ENCODE peak calls at places on chromosomes 16 and 17, in nine cellular contexts. F is coronary artery, U is tibial artery, Q is pancreas, D is fibroblast of mammary gland, P is Peyer's patch, S is kidney epithelial cell, T is spleen, G is A549. A is an unnamed sample.

GRCh38 chr16:87833548-87833947 is 35.8 kb downstream of the SLC7A5 start:
- DNase-seq in G (no peak), T (no peak), D (no peak), Q (no peak), F (no peak), S (no peak), P (no peak), U (no peak), A (no peak)

GRCh38 chr16:2458887-2459646 is 842 bp upstream of the TEDC2 start:
- DNase-seq in P (no peak), Q (no peak), F (no peak), G (no peak), T (peak), U (no peak), D (no peak), S (no peak), A (no peak)

GRCh38 chr16:54048994-54049929 is 237.3 kb downstream of the IRX3 start:
- DNase-seq in F (no peak), D (no peak), T (no peak), U (no peak), P (no peak), G (no peak), Q (no peak), S (no peak), A (no peak)

GRCh38 chr16:84603115-84603816 is 14.6 kb downstream of the COTL1 start:
- DNase-seq in P (peak), D (peak), S (peak), T (peak), Q (no peak), F (peak), U (peak), G (peak), A (peak)

GRCh38 chr16:56203052-56203451 is 11.8 kb downstream of the GNAO1 start:
- DNase-seq in S (no peak), G (peak), T (no peak), P (peak), D (peak), U (peak), F (no peak), Q (no peak), A (no peak)

GRCh38 chr16:8905795-8906591 is 23.8 kb downstream of the LITAFD start:
- DNase-seq in G (no peak), T (no peak), U (no peak), Q (no peak), P (no peak), D (no peak), F (no peak), S (no peak), A (no peak)

GRCh38 chr16:2948807-2949704 is 15.0 kb upstream of the KREMEN2 start:
- DNase-seq in Q (no peak), S (no peak), U (no peak), G (no peak), P (no peak), T (no peak), D (no peak), F (no peak), A (no peak)

GRCh38 chr17:70168044-70168978 is 1.0 kb upstream of the KCNJ2 start:
- DNase-seq in G (peak), U (peak), P (no peak), D (peak), Q (peak), S (peak), F (no peak), T (peak), A (peak)

GRCh38 chr17:77899494-77899893 is 59.0 kb upstream of the TNRC6C start:
- DNase-seq in P (no peak), Q (no peak), F (no peak), T (no peak), U (no peak), S (no peak), D (no peak), G (no peak), A (peak)

GRCh38 chr17:48470388-48471034 is 40.5 kb upstream of the SKAP1 start:
- DNase-seq in U (no peak), F (no peak), T (no peak), D (peak), G (peak), Q (no peak), P (no peak), S (no peak), A (peak)

GRCh38 chr16:55836158-55836611 is 3.3 kb upstream of the CES1 start:
- DNase-seq in S (no peak), F (no peak), Q (no peak), P (no peak), U (peak), T (no peak), D (no peak), G (peak), A (no peak)

GRCh38 chr17:69326302-69327059 is 452 bp downstream of the ABCA5 start:
- DNase-seq in D (peak), F (peak), T (no peak), P (no peak), Q (no peak), G (peak), S (no peak), U (no peak), A (peak)

GRCh38 chr16:51399908-51400670 is 249.0 kb upstream of the SALL1 start:
- DNase-seq in S (no peak), D (no peak), G (no peak), T (no peak), F (no peak), U (no peak), P (no peak), Q (no peak), A (peak)

GRCh38 chr16:50745940-50746339 is 4.1 kb downstream of the CYLD start:
- DNase-seq in S (no peak), T (no peak), P (no peak), F (no peak), U (no peak), G (no peak), Q (no peak), D (no peak), A (no peak)

GRCh38 chr17:78637146-78637545 is 60.0 kb upstream of the DNAH17 start:
- DNase-seq in S (no peak), Q (no peak), P (no peak), T (peak), F (no peak), U (no peak), D (no peak), G (no peak), A (no peak)

GRCh38 chr17:32953062-32953461 is 25.1 kb downstream of the TMEM98 start:
- DNase-seq in U (no peak), P (no peak), Q (no peak), G (no peak), F (no peak), T (no peak), D (no peak), S (no peak), A (no peak)

GRCh38 chr17:48062273-48062672 is 14.1 kb downstream of the NFE2L1 start:
- DNase-seq in F (no peak), P (no peak), T (peak), U (no peak), D (no peak), G (no peak), Q (no peak), S (no peak), A (no peak)

GRCh38 chr16:17224859-17225258 is 245.9 kb downstream of the XYLT1 start:
- DNase-seq in T (no peak), G (no peak), P (peak), U (peak), S (no peak), Q (no peak), F (no peak), D (peak), A (peak)

GRCh38 chr17:83073389-83074063 is 5.9 kb upstream of the METRNL start:
- DNase-seq in T (no peak), S (no peak), Q (no peak), F (no peak), D (peak), P (no peak), G (no peak), U (no peak), A (peak)

GRCh38 chr17:1462164-1463112 is 6.4 kb upstream of the CRK start:
- DNase-seq in Q (no peak), T (no peak), D (peak), U (no peak), S (no peak), G (no peak), P (no peak), F (no peak), A (peak)

GRCh38 chr16:57270221-57271062 is 14.0 kb downstream of the PLLP start:
- DNase-seq in T (no peak), S (no peak), G (no peak), F (peak), D (no peak), Q (no peak), U (no peak), P (no peak), A (no peak)

GRCh38 chr17:28748852-28749515 is 5.2 kb downstream of the TRAF4 start:
- DNase-seq in S (no peak), Q (peak), D (no peak), T (peak), P (no peak), F (no peak), G (peak), U (no peak), A (no peak)

GRCh38 chr16:69328854-69329316 is 1.5 kb downstream of the PDF start:
- DNase-seq in S (no peak), F (no peak), U (peak), P (no peak), D (peak), Q (peak), G (no peak), T (peak), A (peak)

GRCh38 chr17:47694818-47695663 is 1.1 kb downstream of the TBKBP1 start:
- DNase-seq in D (peak), Q (peak), T (peak), G (no peak), P (peak), S (no peak), F (no peak), U (peak), A (peak)

GRCh38 chr16:88784074-88784855 is 755 bp downstream of the PIEZO1 start:
- DNase-seq in F (peak), P (peak), T (peak), Q (peak), U (peak), D (peak), G (peak), S (no peak), A (peak)

GRCh38 chr16:75070055-75070841 is 46.3 kb downstream of the LDHD start:
- DNase-seq in S (no peak), Q (no peak), U (no peak), P (no peak), F (no peak), T (no peak), D (no peak), G (peak), A (no peak)

GRCh38 chr17:10772425-10773380 is 31.2 kb downstream of the TMEM238L start:
- DNase-seq in Q (peak), D (peak), T (no peak), F (no peak), G (peak), P (no peak), S (no peak), U (no peak), A (peak)

GRCh38 chr16:88854306-88855111 is 2.2 kb downstream of the GALNS start:
- DNase-seq in U (no peak), F (no peak), T (peak), D (no peak), G (no peak), P (peak), S (no peak), Q (no peak), A (no peak)

GRCh38 chr16:4489030-4489429 is 12.8 kb downstream of the HMOX2 start:
- DNase-seq in D (peak), T (no peak), U (no peak), P (no peak), S (peak), G (no peak), F (no peak), Q (no peak), A (peak)

GRCh38 chr16:20928774-20929411 is 28.3 kb downstream of the LYRM1 start:
- DNase-seq in P (no peak), F (no peak), Q (no peak), D (peak), S (no peak), G (no peak), U (no peak), T (no peak), A (no peak)

GRCh38 chr17:78654230-78654824 is 77.1 kb upstream of the DNAH17 start:
- DNase-seq in F (no peak), Q (no peak), P (no peak), S (no peak), G (no peak), U (no peak), T (no peak), D (no peak), A (no peak)

GRCh38 chr16:25108054-25108453 is 3.5 kb upstream of the LCMT1 start:
- DNase-seq in T (peak), P (peak), S (no peak), Q (no peak), G (peak), D (no peak), F (no peak), U (no peak), A (no peak)

GRCh38 chr16:10027553-10027952 is 154.7 kb downstream of the GRIN2A start:
- DNase-seq in S (no peak), F (no peak), G (no peak), D (no peak), P (no peak), T (no peak), U (no peak), Q (no peak), A (no peak)

GRCh38 chr17:67420994-67421393 is 43.9 kb downstream of the PITPNC1 start:
- DNase-seq in U (no peak), S (no peak), T (no peak), G (no peak), D (peak), P (no peak), Q (no peak), F (no peak), A (no peak)

GRCh38 chr17:16486373-16487250 is 5.4 kb downstream of the LRRC75A start:
- DNase-seq in G (peak), D (peak), T (no peak), P (no peak), U (peak), F (no peak), Q (peak), S (peak), A (peak)

GRCh38 chr17:28983286-28984240 is 22.3 kb downstream of the SEZ6 start:
- DNase-seq in F (no peak), D (no peak), G (no peak), U (no peak), S (no peak), P (no peak), T (no peak), Q (no peak), A (peak)

GRCh38 chr16:11700264-11701029 is 32.2 kb downstream of the SNN start:
- DNase-seq in D (no peak), P (no peak), U (no peak), F (peak), Q (no peak), S (no peak), G (no peak), T (no peak), A (peak)

GRCh38 chr17:66526827-66527226 is 224.4 kb downstream of the PRKCA start:
- DNase-seq in F (no peak), Q (no peak), S (no peak), G (no peak), P (no peak), U (no peak), T (no peak), D (no peak), A (no peak)

GRCh38 chr17:63847525-63848249 is 5.2 kb upstream of the SMARCD2 start:
- DNase-seq in D (no peak), P (no peak), Q (no peak), S (no peak), U (no peak), F (no peak), G (no peak), T (peak), A (no peak)

GRCh38 chr17:63845509-63845908 is 3.0 kb upstream of the SMARCD2 start:
- DNase-seq in G (no peak), F (no peak), S (no peak), U (no peak), P (no peak), Q (no peak), T (peak), D (no peak), A (no peak)

GRCh38 chr17:63853260-63853659 is 10.8 kb upstream of the SMARCD2 start:
- DNase-seq in F (no peak), S (no peak), D (no peak), G (no peak), P (no peak), Q (no peak), T (peak), U (no peak), A (no peak)

GRCh38 chr17:63850401-63850800 is 7.9 kb upstream of the SMARCD2 start:
- DNase-seq in F (no peak), P (no peak), D (no peak), S (no peak), Q (no peak), G (no peak), U (no peak), T (peak), A (no peak)

DNA sequence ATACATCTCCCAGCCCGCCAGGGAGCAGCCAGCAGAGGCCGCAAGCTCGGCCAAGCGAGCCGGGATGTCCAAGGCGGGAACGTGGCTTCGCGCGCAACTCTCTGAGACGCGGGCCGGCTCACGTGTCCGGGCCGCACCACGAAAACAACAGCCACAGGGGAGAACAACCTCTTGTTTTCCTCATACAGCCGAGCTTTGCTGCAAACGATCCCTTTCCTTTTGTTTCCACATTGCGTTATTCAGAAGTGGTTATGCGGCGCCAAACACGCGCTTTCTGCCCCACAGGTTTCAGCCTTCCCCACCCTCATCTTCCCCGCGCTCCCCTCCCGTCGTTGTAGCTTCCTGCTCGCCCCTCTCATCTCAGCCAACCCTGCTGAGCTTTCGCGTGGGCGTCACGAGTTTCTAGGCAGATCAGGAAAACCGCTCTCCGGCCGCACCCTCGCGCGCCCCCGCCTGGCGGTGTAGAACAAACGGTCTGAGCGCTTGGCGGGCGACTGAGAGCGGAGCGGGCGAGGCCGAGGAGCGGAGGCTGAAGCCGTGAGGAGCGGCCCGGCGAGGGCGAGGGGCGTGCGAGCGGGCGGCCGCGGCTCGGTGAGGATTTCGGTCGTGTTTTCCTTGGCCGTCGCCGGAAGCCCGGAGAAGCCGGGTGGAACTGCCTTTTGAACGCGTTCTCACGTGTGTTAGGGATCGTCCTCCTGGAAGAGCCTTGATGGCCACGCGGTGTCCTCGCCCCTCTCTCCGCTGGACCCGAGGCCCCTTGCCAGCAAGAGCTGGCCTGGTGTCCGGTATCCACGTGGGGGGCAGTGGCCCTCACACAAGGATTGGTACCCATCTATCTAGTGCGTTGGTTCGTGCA is 6.6 kb upstream of the SMARCD2 start:
- DNase-seq in P (peak), F (peak), T (peak), U (peak), Q (peak), G (peak), D (peak), S (no peak), A (peak)
- H3K4me3 ChIP-seq in P (peak), F (peak), T (no peak), U (peak), Q (peak), G (peak), D (peak), S (peak), A (peak)

DNA sequence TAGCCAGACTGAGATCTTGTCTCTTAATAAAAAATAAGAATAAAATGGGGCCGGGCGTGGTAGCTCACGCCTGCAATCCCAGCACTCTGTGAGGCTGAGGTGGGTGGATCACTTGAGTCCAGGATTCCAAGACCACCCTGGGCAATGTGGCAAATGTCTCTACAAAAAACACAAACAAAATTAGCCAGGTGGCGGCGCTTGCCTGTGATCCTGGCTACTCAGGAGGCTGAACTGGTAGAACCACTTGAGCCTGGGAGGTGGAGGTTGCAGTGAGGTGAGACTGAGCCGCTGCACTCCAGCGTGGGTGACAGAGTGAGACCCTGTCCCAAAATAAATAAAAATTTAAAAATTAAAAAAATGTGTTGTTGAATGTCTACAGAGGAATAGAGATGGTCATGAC is 2.9 kb upstream of the DEF8 start:
- DNase-seq in G (no peak), F (no peak), P (no peak), D (no peak), U (no peak), T (no peak), S (no peak), Q (no peak), A (no peak)
- TF ChIP-seq CTCF in G (no peak), F (no peak), P (no peak), D (no peak), U (no peak), T (no peak), S (no peak), Q (no peak), A (no peak)

GRCh38 chr17:41976142-41976768 is 9.7 kb downstream of the CNP start:
- DNase-seq in Q (peak), S (no peak), D (peak), U (no peak), G (no peak), P (peak), T (peak), F (no peak), A (no peak)
- H3K4me3 ChIP-seq in Q (no peak), S (no peak), D (no peak), U (no peak), G (no peak), P (no peak), T (no peak), F (no peak), A (no peak)

GRCh38 chr17:14323522-14323981 is 22.7 kb downstream of the HS3ST3B1 start:
- DNase-seq in P (no peak), D (no peak), Q (no peak), G (no peak), U (no peak), T (no peak), F (no peak), S (no peak), A (no peak)
- TF ChIP-seq CTCF in P (no peak), D (no peak), Q (no peak), G (no peak), U (no peak), T (no peak), F (no peak), S (no peak), A (no peak)

GRCh38 chr17:27630607-27631408 is at the start of gene LGALS9:
- DNase-seq in D (no peak), F (no peak), S (no peak), T (peak), G (no peak), P (peak), Q (no peak), U (no peak), A (peak)
- H3K4me3 ChIP-seq in D (no peak), F (peak), S (no peak), T (peak), G (no peak), P (peak), Q (no peak), U (peak), A (peak)

DNA sequence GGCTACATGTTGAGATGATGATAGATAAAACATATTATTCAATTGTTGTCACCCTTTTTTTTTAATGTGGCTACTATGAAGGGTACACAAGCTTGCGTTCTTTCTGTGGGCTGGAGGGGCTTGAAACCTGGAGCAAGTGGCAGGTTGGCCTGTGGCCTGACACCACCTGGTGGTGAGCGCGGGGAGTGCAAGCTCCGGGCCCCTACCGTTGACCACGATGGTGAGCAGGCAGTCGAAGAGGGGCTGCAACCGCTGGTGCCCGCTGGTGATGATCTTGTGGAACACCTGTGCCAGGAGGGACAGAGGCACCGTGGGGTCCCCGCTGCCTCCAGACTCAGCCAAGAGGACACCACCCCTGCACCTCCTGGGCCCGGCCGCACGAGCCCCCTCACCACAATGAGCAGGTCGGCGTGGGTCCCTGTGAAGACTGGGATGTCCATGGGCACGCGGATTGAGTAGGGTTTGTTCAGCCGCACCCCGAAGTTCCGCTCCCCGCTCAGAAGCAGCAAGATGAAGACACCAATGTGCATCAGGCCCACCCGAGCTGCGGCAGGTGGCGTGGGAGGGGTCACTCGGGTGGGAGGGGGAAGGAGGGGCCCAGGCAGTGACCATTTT is 14.5 kb downstream of the HID1 start:
- DNase-seq in S (no peak), D (peak), T (peak), U (peak), Q (peak), F (no peak), G (peak), P (peak), A (peak)
- TF ChIP-seq CTCF in S (peak), D (peak), T (peak), U (peak), Q (peak), F (peak), G (peak), P (peak), A (peak)

A was measured in cardiac fibroblast.